ENCODE peak calls at places on chromosomes 7 and 10, in five cellular contexts. A is brain microvascular endothelial cell; N is smooth muscle cell of the brain vasculature; C is stimulated activated CD4-positive, alpha-beta T cell treated with anti-CD3 and anti-CD28 coated beads, Interleukin-2, amount 100 ng/mL, for 4 hours; Z is GM12865. D is an unnamed sample.

GRCh38 chr7:95330194-95331003 is 6.1 kb upstream of the PON1 start:
- DNase-seq in A (peak), C (no peak), N (no peak), Z (peak), D (no peak)

GRCh38 chr10:87740232-87740631 is 77.8 kb downstream of the ATAD1 start:
- DNase-seq in C (no peak), A (no peak), Z (no peak), N (no peak), D (no peak)

GRCh38 chr7:101939136-101939695 is 121.8 kb downstream of the CUX1 start:
- DNase-seq in A (no peak), N (no peak), C (no peak), Z (peak), D (no peak)

GRCh38 chr10:126214679-126215078 is 173.6 kb downstream of the ADAM12 start:
- DNase-seq in C (no peak), A (no peak), Z (no peak), N (no peak), D (no peak)

GRCh38 chr7:56110611-56111010 is 4.3 kb upstream of the CHCHD2 start:
- DNase-seq in Z (no peak), C (no peak), A (no peak), N (no peak), D (no peak)

GRCh38 chr7:115779561-115779960 is 251.0 kb downstream of the TFEC start:
- DNase-seq in Z (no peak), C (no peak), A (peak), N (no peak), D (no peak)

GRCh38 chr7:43785425-43785824 is 26.9 kb downstream of the BLVRA start:
- DNase-seq in N (peak), Z (no peak), A (peak), C (no peak), D (no peak)

GRCh38 chr10:29702288-29703164 is 67.8 kb upstream of the SVIL start:
- DNase-seq in A (no peak), N (no peak), C (no peak), Z (no peak), D (no peak)

GRCh38 chr10:62217683-62218082 is 51.0 kb downstream of the RTKN2 start:
- DNase-seq in C (no peak), Z (no peak), A (no peak), N (no peak), D (no peak)

GRCh38 chr10:128498378-128498730 is 372.1 kb upstream of the MKI67 start:
- DNase-seq in C (no peak), N (no peak), Z (no peak), A (no peak), D (no peak)

GRCh38 chr10:118850418-118851061 is 95.8 kb upstream of the CACUL1 start:
- DNase-seq in C (peak), Z (peak), N (no peak), A (peak), D (peak)

GRCh38 chr7:140876519-140877248 is 48.0 kb downstream of the BRAF start:
- DNase-seq in N (peak), Z (peak), A (no peak), C (no peak), D (no peak)

GRCh38 chr10:22481687-22482539 is 136.6 kb downstream of the SPAG6 start:
- DNase-seq in Z (no peak), C (no peak), A (no peak), N (no peak), D (no peak)

GRCh38 chr7:81333536-81333935 is 414.7 kb upstream of the SEMA3C start:
- DNase-seq in N (no peak), C (no peak), Z (no peak), A (no peak), D (no peak)

GRCh38 chr7:35605760-35606159 is 89.2 kb downstream of the HERPUD2 start:
- DNase-seq in Z (no peak), A (peak), C (no peak), N (no peak), D (peak)

D was measured in tibial nerve.